ENCODE peak calls at places on chromosomes 7 and 10, in ten cellular contexts. F is ureter; X is ovary; Q is cardiac fibroblast; Y is Caki2; Z is pulmonary artery endothelial cell; P is NCI-H460; I is stimulated activated CD8-positive, alpha-beta memory T cell treated with anti-CD3 and anti-CD28 coated beads, Interleukin-7, amount 100 ng/mL, for 48 hours; T is activated naive CD8-positive, alpha-beta T cell treated with anti-CD3 and anti-CD28 coated beads, Interleukin-2, amount 50 U/mL, for 24 hours; H is amygdala. C is an unnamed sample.

GRCh38 chr10:15624405-15625191 is 95.1 kb downstream of the ITGA8 start:
- DNase-seq in F (no peak), X (no peak), Q (peak; percentile 59), Y (no peak), Z (no peak), P (no peak), I (no peak), T (no peak), H (no peak), C (no peak)

GRCh38 chr7:70833726-70834125 is 298.2 kb upstream of the GALNT17 start:
- DNase-seq in F (no peak), X (no peak), Q (peak; percentile 12), Y (peak; percentile 19), Z (no peak), P (no peak), I (no peak), T (no peak), H (no peak), C (no peak)

GRCh38 chr7:95245828-95246227 is 78.5 kb downstream of the PON1 start:
- DNase-seq in F (no peak), X (no peak), Q (no peak), Y (no peak), Z (no peak), P (no peak), I (no peak), T (no peak), H (no peak), C (no peak)

GRCh38 chr10:78757542-78757941 is 311.2 kb upstream of the ZMIZ1 start:
- DNase-seq in F (no peak), X (no peak), Q (peak; percentile 60), Y (peak; percentile 81), Z (no peak), P (no peak), I (no peak), T (no peak), H (no peak), C (no peak)

GRCh38 chr10:26593896-26594295 is 103.6 kb upstream of the PDSS1 start:
- DNase-seq in F (no peak), X (no peak), Q (no peak), Y (no peak), Z (no peak), P (no peak), I (no peak), T (no peak), H (no peak), C (no peak)

GRCh38 chr10:930415-931325 is 835 bp downstream of the LARP4B start:
- DNase-seq in F (peak; percentile 50), X (peak; percentile 56), Q (peak; percentile 24), Y (peak; percentile 46), Z (no peak), P (peak; percentile 12), I (no peak), T (peak; percentile 34), H (no peak), C (peak; percentile 73)

GRCh38 chr7:46360811-46361210 is 439.7 kb upstream of the IGFBP3 start:
- DNase-seq in F (no peak), X (no peak), Q (no peak), Y (no peak), Z (no peak), P (no peak), I (no peak), T (no peak), H (no peak), C (no peak)

GRCh38 chr10:5540080-5540479 is 15.3 kb downstream of the CALML3 start:
- DNase-seq in F (no peak), X (no peak), Q (no peak), Y (no peak), Z (no peak), P (no peak), I (no peak), T (no peak), H (no peak), C (no peak)

GRCh38 chr10:6847561-6847960 is 267.5 kb upstream of the PRKCQ start:
- DNase-seq in F (no peak), X (no peak), Q (no peak), Y (no peak), Z (no peak), P (no peak), I (no peak), T (no peak), H (no peak), C (no peak)

GRCh38 chr7:14751461-14751860 is 151.1 kb downstream of the DGKB start:
- DNase-seq in F (no peak), X (no peak), Q (peak; percentile 74), Y (no peak), Z (peak; percentile 8), P (no peak), I (no peak), T (no peak), H (no peak), C (no peak)

GRCh38 chr7:125529237-125529636 is 599.6 kb upstream of the POT1 start:
- DNase-seq in F (no peak), X (no peak), Q (no peak), Y (no peak), Z (no peak), P (no peak), I (no peak), T (no peak), H (no peak), C (no peak)

GRCh38 chr7:139559364-139560105 is 36.0 kb downstream of the CLEC2L start:
- DNase-seq in F (no peak), X (no peak), Q (no peak), Y (no peak), Z (no peak), P (no peak), I (no peak), T (no peak), H (no peak), C (no peak)

GRCh38 chr7:2271273-2272026 is 29.4 kb downstream of the NUDT1 start:
- DNase-seq in F (no peak), X (no peak), Q (no peak), Y (no peak), Z (no peak), P (no peak), I (no peak), T (no peak), H (no peak), C (no peak)

GRCh38 chr10:61901829-61902447 is 439 bp downstream of the ARID5B start:
- DNase-seq in F (no peak), X (peak; percentile 24), Q (peak; percentile 46), Y (peak; percentile 73), Z (no peak), P (no peak), I (no peak), T (no peak), H (no peak), C (no peak)

GRCh38 chr10:113960617-113961260 is 82.9 kb upstream of the ADRB1 start:
- DNase-seq in F (peak; percentile 51), X (no peak), Q (no peak), Y (peak; percentile 39), Z (no peak), P (no peak), I (no peak), T (no peak), H (no peak), C (no peak)

GRCh38 chr10:101291254-101292193 is 62.3 kb upstream of the LBX1 start:
- DNase-seq in F (peak; percentile 51), X (peak; percentile 61), Q (peak; percentile 32), Y (peak; percentile 30), Z (no peak), P (peak; percentile 31), I (peak; percentile 48), T (peak; percentile 71), H (peak; percentile 32), C (peak; percentile 68)

GRCh38 chr7:103929808-103930415 is 59.5 kb downstream of the RELN start:
- DNase-seq in F (no peak), X (no peak), Q (no peak), Y (no peak), Z (no peak), P (no peak), I (no peak), T (no peak), H (no peak), C (no peak)